ENCODE peak calls at places on chromosome X, in nine cellular contexts. One of them, this sample, is unnamed.

GRCh38 chrX:16999275-16999674 is 52.8 kb downstream of the REPS2 start:
- DNase-seq in CD8-positive, alpha-beta T cell: no peak
- DNase-seq in left ventricle myocardium inferior: no peak
- DNase-seq in BJ: no peak
- DNase-seq in astrocyte of the spinal cord: no peak
- DNase-seq in AG09309: no peak
- DNase-seq in A549: no peak
- DNase-seq in body of pancreas: peak
- DNase-seq in cardiac muscle cell: peak
- DNase-seq in this sample: no peak

GRCh38 chrX:1537031-1537715 is at the start of gene P2RY8:
- DNase-seq in body of pancreas: peak
- DNase-seq in cardiac muscle cell: no peak
- DNase-seq in A549: peak
- DNase-seq in AG09309: no peak
- DNase-seq in left ventricle myocardium inferior: peak
- DNase-seq in BJ: peak
- DNase-seq in astrocyte of the spinal cord: no peak
- DNase-seq in CD8-positive, alpha-beta T cell: peak
- DNase-seq in this sample: peak

GRCh38 chrX:29435396-29435795 is 780.0 kb upstream of the MAGEB2 start:
- DNase-seq in AG09309: no peak
- DNase-seq in cardiac muscle cell: no peak
- DNase-seq in left ventricle myocardium inferior: no peak
- DNase-seq in BJ: no peak
- DNase-seq in astrocyte of the spinal cord: no peak
- DNase-seq in body of pancreas: no peak
- DNase-seq in A549: no peak
- DNase-seq in CD8-positive, alpha-beta T cell: no peak
- DNase-seq in this sample: no peak

GRCh38 chrX:72467171-72467570 is 105.5 kb downstream of the HDAC8 start:
- DNase-seq in body of pancreas: no peak
- DNase-seq in A549: no peak
- DNase-seq in AG09309: no peak
- DNase-seq in CD8-positive, alpha-beta T cell: no peak
- DNase-seq in cardiac muscle cell: no peak
- DNase-seq in BJ: no peak
- DNase-seq in left ventricle myocardium inferior: no peak
- DNase-seq in astrocyte of the spinal cord: no peak
- DNase-seq in this sample: no peak

GRCh38 chrX:40108084-40108958 is 10.6 kb upstream of the BCOR start:
- DNase-seq in body of pancreas: peak
- DNase-seq in left ventricle myocardium inferior: peak
- DNase-seq in astrocyte of the spinal cord: peak
- DNase-seq in BJ: no peak
- DNase-seq in A549: peak
- DNase-seq in cardiac muscle cell: peak
- DNase-seq in AG09309: no peak
- DNase-seq in CD8-positive, alpha-beta T cell: no peak
- DNase-seq in this sample: no peak

GRCh38 chrX:3699841-3700381 is 13.5 kb downstream of the PRKX start:
- DNase-seq in left ventricle myocardium inferior: no peak
- DNase-seq in AG09309: no peak
- DNase-seq in body of pancreas: no peak
- DNase-seq in CD8-positive, alpha-beta T cell: no peak
- DNase-seq in BJ: no peak
- DNase-seq in cardiac muscle cell: no peak
- DNase-seq in A549: no peak
- DNase-seq in astrocyte of the spinal cord: no peak
- DNase-seq in this sample: no peak

GRCh38 chrX:12446342-12447075 is 308.2 kb downstream of the FRMPD4 start:
- DNase-seq in AG09309: peak
- DNase-seq in CD8-positive, alpha-beta T cell: no peak
- DNase-seq in body of pancreas: no peak
- DNase-seq in left ventricle myocardium inferior: no peak
- DNase-seq in astrocyte of the spinal cord: peak
- DNase-seq in A549: peak
- DNase-seq in cardiac muscle cell: no peak
- DNase-seq in BJ: no peak
- DNase-seq in this sample: no peak

GRCh38 chrX:21934414-21934813 is 6.1 kb upstream of the SMS start:
- DNase-seq in cardiac muscle cell: no peak
- DNase-seq in body of pancreas: no peak
- DNase-seq in astrocyte of the spinal cord: no peak
- DNase-seq in BJ: no peak
- DNase-seq in left ventricle myocardium inferior: no peak
- DNase-seq in AG09309: no peak
- DNase-seq in A549: peak
- DNase-seq in CD8-positive, alpha-beta T cell: no peak
- DNase-seq in this sample: no peak

GRCh38 chrX:32137525-32137924 is 1065.7 kb upstream of the FTHL17 start:
- DNase-seq in BJ: no peak
- DNase-seq in astrocyte of the spinal cord: no peak
- DNase-seq in left ventricle myocardium inferior: no peak
- DNase-seq in body of pancreas: no peak
- DNase-seq in CD8-positive, alpha-beta T cell: no peak
- DNase-seq in AG09309: no peak
- DNase-seq in cardiac muscle cell: peak
- DNase-seq in A549: no peak
- DNase-seq in this sample: no peak

GRCh38 chrX:112738347-112739033 is 58.8 kb upstream of the LHFPL1 start:
- DNase-seq in A549: no peak
- DNase-seq in left ventricle myocardium inferior: no peak
- DNase-seq in astrocyte of the spinal cord: no peak
- DNase-seq in cardiac muscle cell: no peak
- DNase-seq in AG09309: no peak
- DNase-seq in body of pancreas: no peak
- DNase-seq in CD8-positive, alpha-beta T cell: no peak
- DNase-seq in BJ: no peak
- DNase-seq in this sample: no peak

GRCh38 chrX:65488496-65488895 is 46.1 kb downstream of the LAS1L start:
- DNase-seq in A549: no peak
- DNase-seq in CD8-positive, alpha-beta T cell: no peak
- DNase-seq in body of pancreas: no peak
- DNase-seq in astrocyte of the spinal cord: no peak
- DNase-seq in BJ: peak
- DNase-seq in cardiac muscle cell: no peak
- DNase-seq in left ventricle myocardium inferior: no peak
- DNase-seq in AG09309: no peak
- DNase-seq in this sample: no peak

GRCh38 chrX:1468250-1468772 is 15.6 kb upstream of the ASMTL start:
- DNase-seq in left ventricle myocardium inferior: no peak
- DNase-seq in astrocyte of the spinal cord: peak
- DNase-seq in BJ: no peak
- DNase-seq in CD8-positive, alpha-beta T cell: peak
- DNase-seq in cardiac muscle cell: no peak
- DNase-seq in A549: peak
- DNase-seq in AG09309: peak
- DNase-seq in body of pancreas: no peak
- DNase-seq in this sample: no peak

GRCh38 chrX:111869639-111870034 is 6.3 kb upstream of the TRPC5OS start:
- DNase-seq in AG09309: peak
- DNase-seq in left ventricle myocardium inferior: no peak
- DNase-seq in A549: peak
- DNase-seq in cardiac muscle cell: peak
- DNase-seq in BJ: no peak
- DNase-seq in CD8-positive, alpha-beta T cell: no peak
- DNase-seq in body of pancreas: peak
- DNase-seq in astrocyte of the spinal cord: peak
- DNase-seq in this sample: no peak

GRCh38 chrX:3257471-3257870 is 89.0 kb downstream of the MXRA5 start:
- DNase-seq in cardiac muscle cell: no peak
- DNase-seq in A549: no peak
- DNase-seq in astrocyte of the spinal cord: no peak
- DNase-seq in body of pancreas: no peak
- DNase-seq in BJ: no peak
- DNase-seq in AG09309: no peak
- DNase-seq in left ventricle myocardium inferior: no peak
- DNase-seq in CD8-positive, alpha-beta T cell: no peak
- DNase-seq in this sample: no peak

GRCh38 chrX:107775734-107776511 is at the start of gene TSC22D3:
- DNase-seq in cardiac muscle cell: peak
- DNase-seq in astrocyte of the spinal cord: peak
- DNase-seq in left ventricle myocardium inferior: peak
- DNase-seq in BJ: peak
- DNase-seq in body of pancreas: peak
- DNase-seq in AG09309: peak
- DNase-seq in CD8-positive, alpha-beta T cell: peak
- DNase-seq in A549: peak
- DNase-seq in this sample: no peak

GRCh38 chrX:53263597-53264094 is 17.7 kb downstream of the IQSEC2 start:
- DNase-seq in cardiac muscle cell: no peak
- DNase-seq in A549: peak
- DNase-seq in CD8-positive, alpha-beta T cell: no peak
- DNase-seq in BJ: no peak
- DNase-seq in body of pancreas: no peak
- DNase-seq in astrocyte of the spinal cord: peak
- DNase-seq in AG09309: no peak
- DNase-seq in left ventricle myocardium inferior: no peak
- DNase-seq in this sample: no peak

GRCh38 chrX:138018145-138018799 is 452.3 kb downstream of the ZIC3 start:
- DNase-seq in CD8-positive, alpha-beta T cell: no peak
- DNase-seq in AG09309: no peak
- DNase-seq in body of pancreas: no peak
- DNase-seq in cardiac muscle cell: no peak
- DNase-seq in BJ: no peak
- DNase-seq in astrocyte of the spinal cord: peak
- DNase-seq in A549: peak
- DNase-seq in left ventricle myocardium inferior: no peak
- DNase-seq in this sample: no peak

GRCh38 chrX:149003863-149004660 is 501.0 kb downstream of the IDS start:
- DNase-seq in astrocyte of the spinal cord: peak
- DNase-seq in AG09309: no peak
- DNase-seq in CD8-positive, alpha-beta T cell: no peak
- DNase-seq in A549: no peak
- DNase-seq in body of pancreas: no peak
- DNase-seq in left ventricle myocardium inferior: no peak
- DNase-seq in cardiac muscle cell: peak
- DNase-seq in BJ: peak
- DNase-seq in this sample: no peak

GRCh38 chrX:132740316-132741123 is 217.9 kb downstream of the HS6ST2 start:
- DNase-seq in body of pancreas: no peak
- DNase-seq in A549: no peak
- DNase-seq in left ventricle myocardium inferior: no peak
- DNase-seq in astrocyte of the spinal cord: no peak
- DNase-seq in cardiac muscle cell: peak
- DNase-seq in CD8-positive, alpha-beta T cell: no peak
- DNase-seq in BJ: no peak
- DNase-seq in AG09309: no peak
- DNase-seq in this sample: no peak
- TF ChIP-seq CTCF in body of pancreas: peak
- TF ChIP-seq CTCF in A549: peak
- TF ChIP-seq CTCF in left ventricle myocardium inferior: peak
- TF ChIP-seq CTCF in astrocyte of the spinal cord: peak
- TF ChIP-seq CTCF in cardiac muscle cell: peak
- TF ChIP-seq CTCF in CD8-positive, alpha-beta T cell: peak
- TF ChIP-seq CTCF in BJ: peak
- TF ChIP-seq CTCF in AG09309: peak
- TF ChIP-seq CTCF in this sample: no peak

GRCh38 chrX:135185795-135186443 is 14.7 kb upstream of the CT55 start:
- DNase-seq in AG09309: peak
- DNase-seq in cardiac muscle cell: peak
- DNase-seq in astrocyte of the spinal cord: peak
- DNase-seq in A549: peak
- DNase-seq in body of pancreas: no peak
- DNase-seq in CD8-positive, alpha-beta T cell: peak
- DNase-seq in BJ: peak
- DNase-seq in left ventricle myocardium inferior: no peak
- DNase-seq in this sample: no peak
- TF ChIP-seq CTCF in AG09309: peak
- TF ChIP-seq CTCF in cardiac muscle cell: peak
- TF ChIP-seq CTCF in astrocyte of the spinal cord: peak
- TF ChIP-seq CTCF in A549: peak
- TF ChIP-seq CTCF in body of pancreas: peak
- TF ChIP-seq CTCF in CD8-positive, alpha-beta T cell: no peak
- TF ChIP-seq CTCF in BJ: peak
- TF ChIP-seq CTCF in left ventricle myocardium inferior: peak
- TF ChIP-seq CTCF in this sample: no peak

GRCh38 chrX:100599456-100599855 is 14.7 kb downstream of the TNMD start:
- DNase-seq in A549: no peak
- DNase-seq in CD8-positive, alpha-beta T cell: no peak
- DNase-seq in AG09309: no peak
- DNase-seq in cardiac muscle cell: no peak
- DNase-seq in BJ: no peak
- DNase-seq in body of pancreas: no peak
- DNase-seq in left ventricle myocardium inferior: no peak
- DNase-seq in astrocyte of the spinal cord: no peak
- DNase-seq in this sample: no peak
- TF ChIP-seq CTCF in A549: no peak
- TF ChIP-seq CTCF in CD8-positive, alpha-beta T cell: no peak
- TF ChIP-seq CTCF in AG09309: no peak
- TF ChIP-seq CTCF in cardiac muscle cell: no peak
- TF ChIP-seq CTCF in BJ: no peak
- TF ChIP-seq CTCF in body of pancreas: no peak
- TF ChIP-seq CTCF in left ventricle myocardium inferior: no peak
- TF ChIP-seq CTCF in astrocyte of the spinal cord: no peak
- TF ChIP-seq CTCF in this sample: no peak

DNA sequence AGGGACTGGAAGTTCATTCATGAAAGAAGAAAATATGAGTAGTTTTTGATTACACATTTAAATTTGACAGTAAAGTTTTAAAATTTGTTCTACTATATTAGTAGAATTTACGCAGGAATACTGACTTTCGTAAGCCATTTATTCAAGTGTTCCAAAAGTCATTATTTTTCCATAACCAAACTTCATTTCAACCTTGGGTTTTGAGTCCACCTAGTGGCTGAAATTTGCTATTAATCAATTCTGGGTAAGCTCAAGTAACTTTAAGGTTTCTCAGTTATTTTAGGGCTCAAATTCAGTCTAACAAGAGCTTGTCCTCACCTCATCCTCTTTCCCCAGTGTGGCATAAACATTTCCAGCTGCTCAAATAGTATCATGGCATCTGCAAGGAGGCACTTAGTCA is 175.4 kb downstream of the SH3BGRL start:
- DNase-seq in left ventricle myocardium inferior: no peak
- DNase-seq in astrocyte of the spinal cord: peak
- DNase-seq in body of pancreas: no peak
- DNase-seq in BJ: no peak
- DNase-seq in AG09309: peak
- DNase-seq in cardiac muscle cell: peak
- DNase-seq in A549: peak
- DNase-seq in CD8-positive, alpha-beta T cell: no peak
- DNase-seq in this sample: no peak
- TF ChIP-seq CTCF in left ventricle myocardium inferior: peak
- TF ChIP-seq CTCF in astrocyte of the spinal cord: peak
- TF ChIP-seq CTCF in body of pancreas: peak
- TF ChIP-seq CTCF in BJ: peak
- TF ChIP-seq CTCF in AG09309: peak
- TF ChIP-seq CTCF in cardiac muscle cell: peak
- TF ChIP-seq CTCF in A549: peak
- TF ChIP-seq CTCF in CD8-positive, alpha-beta T cell: peak
- TF ChIP-seq CTCF in this sample: no peak

DNA sequence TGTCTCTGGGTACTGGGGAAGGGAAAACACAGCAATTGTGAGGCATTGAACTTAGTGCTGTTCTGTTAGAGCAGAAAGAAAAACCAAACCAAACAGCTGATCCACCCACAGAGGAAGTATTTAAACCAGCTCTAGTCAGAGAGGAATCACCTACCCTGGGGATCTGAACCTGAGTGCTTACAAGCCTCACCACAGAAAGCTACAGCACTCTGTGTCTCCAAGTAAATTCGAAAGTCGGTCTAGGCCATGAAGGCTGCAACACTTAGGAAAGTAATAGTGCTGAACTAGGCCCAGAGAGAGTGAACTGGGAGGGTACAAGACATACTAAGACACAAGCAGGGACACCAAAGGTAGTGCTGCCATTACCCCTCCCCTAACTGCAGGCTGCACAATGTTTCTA is 142.2 kb upstream of the CXorf51A start:
- DNase-seq in BJ: no peak
- DNase-seq in left ventricle myocardium inferior: no peak
- DNase-seq in A549: no peak
- DNase-seq in AG09309: no peak
- DNase-seq in astrocyte of the spinal cord: no peak
- DNase-seq in body of pancreas: no peak
- DNase-seq in CD8-positive, alpha-beta T cell: no peak
- DNase-seq in cardiac muscle cell: no peak
- DNase-seq in this sample: no peak
- TF ChIP-seq CTCF in BJ: no peak
- TF ChIP-seq CTCF in left ventricle myocardium inferior: no peak
- TF ChIP-seq CTCF in A549: no peak
- TF ChIP-seq CTCF in AG09309: no peak
- TF ChIP-seq CTCF in astrocyte of the spinal cord: no peak
- TF ChIP-seq CTCF in body of pancreas: no peak
- TF ChIP-seq CTCF in CD8-positive, alpha-beta T cell: no peak
- TF ChIP-seq CTCF in cardiac muscle cell: no peak
- TF ChIP-seq CTCF in this sample: no peak